ENCODE peak calls at places on chromosomes 4 and X, in ten cellular contexts. M, J, A, V, Z, E, I, N, Q and C are unnamed samples.

GRCh38 chr4:5927116-5927515 is 34.2 kb upstream of the CRMP1 start:
- DNase-seq in M (no peak), J (no peak), A (no peak), V (no peak), Z (no peak), E (no peak), I (no peak), N (no peak), Q (no peak), C (no peak)

GRCh38 chr4:75895744-75896314 is 6.4 kb downstream of the PPEF2 start:
- DNase-seq in M (no peak), J (no peak), A (peak), V (no peak), Z (peak), E (no peak), I (no peak), N (no peak), Q (peak), C (no peak)

GRCh38 chr4:151709587-151709986 is 51.2 kb downstream of the GATB start:
- DNase-seq in M (no peak), J (no peak), A (no peak), V (no peak), Z (no peak), E (no peak), I (no peak), N (no peak), Q (no peak), C (no peak)

GRCh38 chr4:1339489-1339888 is 7.5 kb upstream of the UVSSA start:
- DNase-seq in M (no peak), J (no peak), A (no peak), V (no peak), Z (no peak), E (no peak), I (no peak), N (no peak), Q (no peak), C (no peak)

GRCh38 chr4:141686929-141687328 is 50.5 kb downstream of the IL15 start:
- DNase-seq in M (no peak), J (no peak), A (no peak), V (no peak), Z (peak), E (no peak), I (no peak), N (no peak), Q (no peak), C (no peak)

GRCh38 chr4:16192067-16192466 is 34.2 kb downstream of the TAPT1 start:
- DNase-seq in M (no peak), J (no peak), A (no peak), V (no peak), Z (no peak), E (no peak), I (no peak), N (no peak), Q (no peak), C (no peak)

GRCh38 chr4:55617587-55618197 is 18.4 kb downstream of the NMU start:
- DNase-seq in M (no peak), J (no peak), A (no peak), V (no peak), Z (no peak), E (no peak), I (no peak), N (no peak), Q (no peak), C (no peak)

GRCh38 chrX:103584606-103585005 is 709 bp upstream of the TCEAL4 start:
- DNase-seq in M (no peak), J (no peak), A (no peak), V (peak), Z (peak), E (no peak), I (no peak), N (no peak), Q (peak), C (no peak)

GRCh38 chr4:90845777-90846176 is 718.6 kb downstream of the CCSER1 start:
- DNase-seq in M (no peak), J (no peak), A (no peak), V (no peak), Z (no peak), E (no peak), I (no peak), N (no peak), Q (no peak), C (no peak)

GRCh38 chr4:132063829-132064228 is 1085.3 kb upstream of the PCDH10 start:
- DNase-seq in M (no peak), J (no peak), A (no peak), V (no peak), Z (peak), E (no peak), I (no peak), N (no peak), Q (peak), C (no peak)

GRCh38 chrX:74420194-74421035 is 878 bp upstream of the SLC16A2 start:
- DNase-seq in M (peak), J (no peak), A (no peak), V (peak), Z (peak), E (no peak), I (no peak), N (peak), Q (peak), C (no peak)

GRCh38 chr4:7256989-7257810 is 64.9 kb downstream of the SORCS2 start:
- DNase-seq in M (peak), J (no peak), A (no peak), V (no peak), Z (peak), E (no peak), I (no peak), N (no peak), Q (no peak), C (no peak)

GRCh38 chr4:185305979-185306442 is 89.7 kb downstream of the LRP2BP start:
- DNase-seq in M (no peak), J (no peak), A (no peak), V (no peak), Z (peak), E (no peak), I (peak), N (peak), Q (no peak), C (no peak)

GRCh38 chrX:21802054-21802660 is 37.3 kb upstream of the MBTPS2 start:
- DNase-seq in M (no peak), J (no peak), A (no peak), V (no peak), Z (no peak), E (no peak), I (no peak), N (no peak), Q (no peak), C (no peak)

GRCh38 chrX:37998586-37999267 is 7.6 kb upstream of the SYTL5 start:
- DNase-seq in M (no peak), J (no peak), A (no peak), V (no peak), Z (peak), E (no peak), I (no peak), N (no peak), Q (no peak), C (no peak)

GRCh38 chrX:22124098-22124497 is 92.0 kb downstream of the PHEX start:
- DNase-seq in M (no peak), J (no peak), A (no peak), V (no peak), Z (no peak), E (no peak), I (no peak), N (no peak), Q (no peak), C (no peak)

GRCh38 chr4:111871802-111872201 is 273.5 kb upstream of the FAM241A start:
- DNase-seq in M (no peak), J (no peak), A (no peak), V (no peak), Z (no peak), E (no peak), I (no peak), N (no peak), Q (no peak), C (no peak)

GRCh38 chr4:15936495-15936894 is 2.0 kb downstream of the FGFBP1 start:
- DNase-seq in M (no peak), J (no peak), A (no peak), V (no peak), Z (no peak), E (no peak), I (no peak), N (no peak), Q (no peak), C (no peak)

GRCh38 chr4:80610845-80611244 is 275.3 kb downstream of the CFAP299 start:
- DNase-seq in M (no peak), J (no peak), A (no peak), V (no peak), Z (peak), E (no peak), I (no peak), N (peak), Q (no peak), C (no peak)

GRCh38 chr4:84870398-84871163 is 95.9 kb downstream of the WDFY3 start:
- DNase-seq in M (no peak), J (no peak), A (no peak), V (no peak), Z (peak), E (no peak), I (no peak), N (no peak), Q (no peak), C (no peak)

GRCh38 chr4:93414041-93414440 is 414.5 kb upstream of the ATOH1 start:
- DNase-seq in M (no peak), J (no peak), A (no peak), V (no peak), Z (no peak), E (no peak), I (no peak), N (no peak), Q (no peak), C (no peak)

GRCh38 chr4:16627999-16628398 is 270.4 kb downstream of the LDB2 start:
- DNase-seq in M (no peak), J (no peak), A (no peak), V (no peak), Z (peak), E (no peak), I (peak), N (peak), Q (no peak), C (no peak)

GRCh38 chr4:10662937-10663336 is 21.6 kb downstream of the CLNK start:
- DNase-seq in M (no peak), J (no peak), A (no peak), V (no peak), Z (no peak), E (no peak), I (no peak), N (no peak), Q (no peak), C (no peak)

GRCh38 chr4:151865327-151865726 is 104.5 kb upstream of the GATB start:
- DNase-seq in M (peak), J (no peak), A (no peak), V (peak), Z (peak), E (no peak), I (no peak), N (no peak), Q (no peak), C (peak)

GRCh38 chr4:100184787-100185186 is 5.5 kb downstream of the DDIT4L start:
- DNase-seq in M (no peak), J (no peak), A (no peak), V (no peak), Z (no peak), E (no peak), I (no peak), N (no peak), Q (no peak), C (no peak)

GRCh38 chr4:142331646-142332045 is 514.5 kb downstream of the INPP4B start:
- DNase-seq in M (no peak), J (no peak), A (no peak), V (no peak), Z (peak), E (no peak), I (peak), N (peak), Q (no peak), C (no peak)

GRCh38 chr4:94545296-94545695 is 93.6 kb downstream of the PDLIM5 start:
- DNase-seq in M (no peak), J (no peak), A (no peak), V (no peak), Z (peak), E (no peak), I (no peak), N (no peak), Q (no peak), C (no peak)

GRCh38 chrX:77167993-77168392 is 279.2 kb upstream of the FGF16 start:
- DNase-seq in M (no peak), J (no peak), A (no peak), V (no peak), Z (peak), E (no peak), I (no peak), N (no peak), Q (no peak), C (no peak)

GRCh38 chr4:189090174-189090814 is 850.4 kb upstream of the FRG1 start:
- DNase-seq in M (no peak), J (no peak), A (no peak), V (no peak), Z (peak), E (no peak), I (no peak), N (no peak), Q (no peak), C (no peak)

GRCh38 chrX:151699746-151700145 is 4.5 kb downstream of the PRRG3 start:
- DNase-seq in M (no peak), J (no peak), A (no peak), V (no peak), Z (no peak), E (no peak), I (no peak), N (no peak), Q (no peak), C (no peak)

GRCh38 chrX:121254336-121254735 is 206.9 kb downstream of the GLUD2 start:
- DNase-seq in M (no peak), J (no peak), A (no peak), V (no peak), Z (no peak), E (no peak), I (no peak), N (no peak), Q (no peak), C (no peak)

GRCh38 chr4:131584587-131584986 is 1564.5 kb upstream of the PCDH10 start:
- DNase-seq in M (no peak), J (no peak), A (no peak), V (no peak), Z (no peak), E (no peak), I (no peak), N (no peak), Q (no peak), C (no peak)